ENCODE peak calls at places on chromosomes 12 and 14, in ten cellular contexts. One of them, this sample, is unnamed.

GRCh38 chr12:59973515-59973914 is 377.7 kb downstream of the SLC16A7 start:
- DNase-seq in lower leg skin: no peak
- DNase-seq in prostate gland: no peak
- DNase-seq in A549: no peak
- DNase-seq in adrenal gland: no peak
- DNase-seq in stomach: no peak
- DNase-seq in heart left ventricle: no peak
- DNase-seq in IMR-90: peak
- DNase-seq in HCT116: peak
- DNase-seq in body of pancreas: no peak
- DNase-seq in this sample: no peak

GRCh38 chr14:92122351-92122677 is 545 bp downstream of the CPSF2 start:
- DNase-seq in adrenal gland: no peak
- DNase-seq in stomach: no peak
- DNase-seq in prostate gland: no peak
- DNase-seq in heart left ventricle: peak
- DNase-seq in lower leg skin: no peak
- DNase-seq in A549: peak
- DNase-seq in body of pancreas: no peak
- DNase-seq in HCT116: no peak
- DNase-seq in IMR-90: peak
- DNase-seq in this sample: no peak

GRCh38 chr14:24368562-24369252 is 723 bp downstream of the NFATC4 start:
- DNase-seq in prostate gland: no peak
- DNase-seq in stomach: no peak
- DNase-seq in heart left ventricle: peak
- DNase-seq in HCT116: no peak
- DNase-seq in A549: no peak
- DNase-seq in IMR-90: peak
- DNase-seq in lower leg skin: no peak
- DNase-seq in adrenal gland: peak
- DNase-seq in body of pancreas: peak
- DNase-seq in this sample: peak

GRCh38 chr14:76323331-76324050 is 52.4 kb upstream of the ESRRB start:
- DNase-seq in body of pancreas: no peak
- DNase-seq in adrenal gland: no peak
- DNase-seq in lower leg skin: no peak
- DNase-seq in IMR-90: no peak
- DNase-seq in heart left ventricle: no peak
- DNase-seq in stomach: no peak
- DNase-seq in A549: no peak
- DNase-seq in prostate gland: no peak
- DNase-seq in HCT116: no peak
- DNase-seq in this sample: no peak

GRCh38 chr12:32312049-32312670 is 87.2 kb upstream of the FGD4 start:
- DNase-seq in IMR-90: peak
- DNase-seq in lower leg skin: no peak
- DNase-seq in stomach: no peak
- DNase-seq in body of pancreas: no peak
- DNase-seq in prostate gland: peak
- DNase-seq in A549: peak
- DNase-seq in HCT116: peak
- DNase-seq in adrenal gland: no peak
- DNase-seq in heart left ventricle: no peak
- DNase-seq in this sample: no peak

GRCh38 chr12:30154996-30155730 is 371.4 kb upstream of the TMTC1 start:
- DNase-seq in A549: no peak
- DNase-seq in HCT116: no peak
- DNase-seq in lower leg skin: no peak
- DNase-seq in adrenal gland: no peak
- DNase-seq in body of pancreas: no peak
- DNase-seq in prostate gland: no peak
- DNase-seq in stomach: no peak
- DNase-seq in IMR-90: peak
- DNase-seq in heart left ventricle: no peak
- DNase-seq in this sample: no peak

GRCh38 chr12:121620328-121620891 is 5.9 kb upstream of the ORAI1 start:
- DNase-seq in adrenal gland: peak
- DNase-seq in prostate gland: no peak
- DNase-seq in HCT116: no peak
- DNase-seq in lower leg skin: no peak
- DNase-seq in heart left ventricle: no peak
- DNase-seq in body of pancreas: no peak
- DNase-seq in stomach: no peak
- DNase-seq in A549: no peak
- DNase-seq in IMR-90: no peak
- DNase-seq in this sample: no peak

GRCh38 chr14:92135269-92135668 is 13.5 kb downstream of the CPSF2 start:
- DNase-seq in heart left ventricle: no peak
- DNase-seq in stomach: no peak
- DNase-seq in HCT116: peak
- DNase-seq in adrenal gland: no peak
- DNase-seq in body of pancreas: no peak
- DNase-seq in lower leg skin: no peak
- DNase-seq in prostate gland: no peak
- DNase-seq in A549: peak
- DNase-seq in IMR-90: peak
- DNase-seq in this sample: no peak

GRCh38 chr12:69330475-69331473 is 17.4 kb upstream of the LYZ start:
- DNase-seq in heart left ventricle: no peak
- DNase-seq in lower leg skin: no peak
- DNase-seq in adrenal gland: peak
- DNase-seq in A549: no peak
- DNase-seq in prostate gland: peak
- DNase-seq in HCT116: no peak
- DNase-seq in stomach: peak
- DNase-seq in IMR-90: peak
- DNase-seq in body of pancreas: peak
- DNase-seq in this sample: no peak

GRCh38 chr14:30375280-30375892 is 183.6 kb upstream of the G2E3 start:
- DNase-seq in heart left ventricle: peak
- DNase-seq in HCT116: peak
- DNase-seq in stomach: peak
- DNase-seq in lower leg skin: peak
- DNase-seq in adrenal gland: peak
- DNase-seq in IMR-90: peak
- DNase-seq in body of pancreas: peak
- DNase-seq in prostate gland: peak
- DNase-seq in A549: peak
- DNase-seq in this sample: no peak

GRCh38 chr12:45732250-45732649 is 2.7 kb downstream of the ARID2 start:
- DNase-seq in adrenal gland: no peak
- DNase-seq in IMR-90: peak
- DNase-seq in lower leg skin: no peak
- DNase-seq in stomach: no peak
- DNase-seq in body of pancreas: no peak
- DNase-seq in prostate gland: no peak
- DNase-seq in HCT116: no peak
- DNase-seq in A549: no peak
- DNase-seq in heart left ventricle: no peak
- DNase-seq in this sample: no peak

GRCh38 chr14:81474156-81474492 is 59.5 kb downstream of the SEL1L start:
- DNase-seq in stomach: no peak
- DNase-seq in HCT116: no peak
- DNase-seq in lower leg skin: no peak
- DNase-seq in prostate gland: no peak
- DNase-seq in body of pancreas: no peak
- DNase-seq in adrenal gland: no peak
- DNase-seq in IMR-90: no peak
- DNase-seq in heart left ventricle: no peak
- DNase-seq in A549: no peak
- DNase-seq in this sample: no peak

GRCh38 chr12:120258323-120258896 is 7.1 kb downstream of the PXN start:
- DNase-seq in heart left ventricle: no peak
- DNase-seq in prostate gland: no peak
- DNase-seq in adrenal gland: no peak
- DNase-seq in body of pancreas: no peak
- DNase-seq in IMR-90: no peak
- DNase-seq in stomach: no peak
- DNase-seq in lower leg skin: no peak
- DNase-seq in HCT116: no peak
- DNase-seq in A549: no peak
- DNase-seq in this sample: no peak

GRCh38 chr12:120257041-120257821 is 8.3 kb downstream of the PXN start:
- DNase-seq in body of pancreas: peak
- DNase-seq in IMR-90: peak
- DNase-seq in stomach: peak
- DNase-seq in prostate gland: peak
- DNase-seq in HCT116: no peak
- DNase-seq in lower leg skin: peak
- DNase-seq in A549: no peak
- DNase-seq in adrenal gland: peak
- DNase-seq in heart left ventricle: peak
- DNase-seq in this sample: peak

GRCh38 chr12:120252071-120252906 is 13.2 kb downstream of the PXN start:
- DNase-seq in adrenal gland: peak
- DNase-seq in lower leg skin: peak
- DNase-seq in prostate gland: no peak
- DNase-seq in A549: no peak
- DNase-seq in HCT116: no peak
- DNase-seq in body of pancreas: no peak
- DNase-seq in heart left ventricle: no peak
- DNase-seq in IMR-90: no peak
- DNase-seq in stomach: no peak
- DNase-seq in this sample: no peak

GRCh38 chr12:120249875-120250795 is 15.4 kb downstream of the PXN start:
- DNase-seq in body of pancreas: peak
- DNase-seq in adrenal gland: peak
- DNase-seq in A549: no peak
- DNase-seq in HCT116: no peak
- DNase-seq in IMR-90: no peak
- DNase-seq in prostate gland: no peak
- DNase-seq in heart left ventricle: peak
- DNase-seq in lower leg skin: peak
- DNase-seq in stomach: no peak
- DNase-seq in this sample: no peak

DNA sequence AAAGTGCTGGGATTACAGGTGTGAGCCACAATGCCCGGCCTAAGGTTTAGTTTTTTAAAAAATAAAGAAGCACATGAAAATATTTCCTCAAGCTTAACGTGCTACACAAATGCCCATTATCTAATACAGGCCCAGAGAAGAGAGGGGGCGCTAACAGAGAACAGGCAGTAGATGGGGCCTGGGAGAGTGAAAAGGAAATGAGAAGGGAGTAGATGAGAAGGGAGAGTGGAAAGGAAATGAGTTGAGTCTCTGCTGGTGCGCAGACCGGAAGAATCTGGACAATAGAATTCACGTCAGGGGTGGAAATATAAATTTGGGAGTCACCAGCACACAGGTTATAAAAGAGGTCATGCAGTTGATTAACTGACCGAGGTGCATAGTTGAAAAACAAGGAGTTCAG is 10.7 kb downstream of the PXN start:
- DNase-seq in stomach: no peak
- DNase-seq in A549: no peak
- DNase-seq in body of pancreas: no peak
- DNase-seq in IMR-90: no peak
- DNase-seq in lower leg skin: no peak
- DNase-seq in HCT116: no peak
- DNase-seq in prostate gland: no peak
- DNase-seq in heart left ventricle: no peak
- DNase-seq in adrenal gland: no peak
- DNase-seq in this sample: no peak
- TF ChIP-seq POLR2A in stomach: no peak
- TF ChIP-seq POLR2A in A549: no peak
- TF ChIP-seq POLR2A in body of pancreas: no peak
- TF ChIP-seq POLR2A in IMR-90: no peak
- TF ChIP-seq POLR2A in lower leg skin: no peak
- TF ChIP-seq POLR2A in HCT116: no peak
- TF ChIP-seq POLR2A in prostate gland: no peak
- TF ChIP-seq POLR2A in heart left ventricle: no peak
- TF ChIP-seq POLR2A in adrenal gland: no peak
- TF ChIP-seq POLR2A in this sample: no peak

GRCh38 chr12:2624543-2625266 is 170.1 kb upstream of the FKBP4 start:
- DNase-seq in prostate gland: no peak
- DNase-seq in lower leg skin: no peak
- DNase-seq in adrenal gland: no peak
- DNase-seq in stomach: no peak
- DNase-seq in IMR-90: peak
- DNase-seq in HCT116: peak
- DNase-seq in heart left ventricle: no peak
- DNase-seq in body of pancreas: no peak
- DNase-seq in A549: no peak
- DNase-seq in this sample: peak
- TF ChIP-seq CTCF in prostate gland: no peak
- TF ChIP-seq CTCF in lower leg skin: no peak
- TF ChIP-seq CTCF in adrenal gland: no peak
- TF ChIP-seq CTCF in stomach: no peak
- TF ChIP-seq CTCF in IMR-90: peak
- TF ChIP-seq CTCF in HCT116: peak
- TF ChIP-seq CTCF in heart left ventricle: no peak
- TF ChIP-seq CTCF in body of pancreas: no peak
- TF ChIP-seq CTCF in A549: no peak
- TF ChIP-seq CTCF in this sample: no peak

DNA sequence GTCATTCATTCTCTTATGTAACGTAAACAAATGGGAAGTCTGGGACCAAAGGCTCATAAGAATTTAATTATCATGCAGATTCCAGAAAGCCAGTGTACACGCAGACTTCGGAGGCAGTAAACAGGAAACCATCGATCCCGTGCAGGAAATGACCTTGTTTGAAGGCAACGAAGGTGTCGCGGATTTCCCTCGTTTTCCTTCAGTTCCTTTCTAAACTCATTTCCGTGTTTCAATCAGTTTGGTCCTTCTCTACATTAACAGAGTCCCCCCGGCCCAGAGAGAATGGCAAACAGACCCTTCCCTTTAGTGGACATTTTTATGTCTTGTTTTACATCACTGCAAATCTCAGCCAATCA is 6.3 kb upstream of the FOXJ2 start:
- DNase-seq in lower leg skin: no peak
- DNase-seq in adrenal gland: no peak
- DNase-seq in HCT116: no peak
- DNase-seq in stomach: no peak
- DNase-seq in body of pancreas: no peak
- DNase-seq in prostate gland: no peak
- DNase-seq in IMR-90: no peak
- DNase-seq in heart left ventricle: no peak
- DNase-seq in A549: no peak
- DNase-seq in this sample: no peak
- TF ChIP-seq POLR2A in lower leg skin: no peak
- TF ChIP-seq POLR2A in adrenal gland: no peak
- TF ChIP-seq POLR2A in HCT116: no peak
- TF ChIP-seq POLR2A in stomach: no peak
- TF ChIP-seq POLR2A in body of pancreas: no peak
- TF ChIP-seq POLR2A in prostate gland: no peak
- TF ChIP-seq POLR2A in IMR-90: no peak
- TF ChIP-seq POLR2A in heart left ventricle: peak
- TF ChIP-seq POLR2A in A549: no peak
- TF ChIP-seq POLR2A in this sample: peak

DNA sequence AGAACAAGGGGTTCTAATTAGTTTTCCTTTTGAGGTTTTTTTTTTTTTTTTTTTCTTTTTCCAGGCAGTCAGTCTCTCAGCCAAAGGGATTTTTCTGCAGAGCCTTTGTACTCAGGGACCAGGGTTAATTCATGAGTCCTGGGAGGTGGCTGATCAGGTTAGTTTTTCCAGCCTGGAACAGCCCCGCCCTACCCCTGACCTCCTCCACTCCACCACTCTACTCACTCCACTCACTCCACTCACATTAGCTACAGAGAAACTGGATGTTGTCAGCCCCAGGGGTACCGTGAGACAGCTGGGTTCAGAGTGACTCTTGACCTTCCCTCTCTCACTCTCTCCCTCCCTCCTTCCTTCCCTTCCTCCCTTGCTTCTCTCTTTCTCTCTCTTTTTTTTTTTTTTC is 161.0 kb downstream of the CRADD start:
- DNase-seq in body of pancreas: no peak
- DNase-seq in heart left ventricle: no peak
- DNase-seq in adrenal gland: no peak
- DNase-seq in stomach: no peak
- DNase-seq in prostate gland: no peak
- DNase-seq in IMR-90: no peak
- DNase-seq in A549: no peak
- DNase-seq in lower leg skin: no peak
- DNase-seq in HCT116: no peak
- DNase-seq in this sample: no peak
- TF ChIP-seq CTCF in body of pancreas: no peak
- TF ChIP-seq CTCF in heart left ventricle: no peak
- TF ChIP-seq CTCF in adrenal gland: no peak
- TF ChIP-seq CTCF in stomach: no peak
- TF ChIP-seq CTCF in prostate gland: no peak
- TF ChIP-seq CTCF in IMR-90: no peak
- TF ChIP-seq CTCF in A549: no peak
- TF ChIP-seq CTCF in lower leg skin: no peak
- TF ChIP-seq CTCF in HCT116: no peak
- TF ChIP-seq CTCF in this sample: no peak

This sample was measured in breast epithelium.